ENCODE peak calls at places on chromosomes 1 and 21, in six cellular contexts. T, C, Q, I, S and Y are unnamed samples.
A peak's percentile ranks its signal among the peaks of the same experiment; 100 is the strongest.

GRCh38 chr1:14593279-14593678 is 5.2 kb upstream of the KAZN start:
- DNase-seq in Q (no peak), C (no peak), T (no peak), S (no peak), I (no peak), Y (no peak)

GRCh38 chr1:202160377-202160940 is at the start of gene PTPN7:
- DNase-seq in Q (peak; percentile 81), I (no peak), S (peak; percentile 75), T (no peak), C (no peak), Y (no peak)

GRCh38 chr1:61993331-61993961 is 201.2 kb upstream of the L1TD1 start:
- DNase-seq in I (no peak), C (no peak), T (no peak), S (no peak), Q (no peak), Y (no peak)

GRCh38 chr21:32378956-32379355 is 13.9 kb downstream of the URB1 start:
- DNase-seq in T (no peak), I (peak; percentile 48), S (no peak), C (no peak), Q (no peak), Y (no peak)

GRCh38 chr1:162056043-162056442 is 13.4 kb upstream of the NOS1AP start:
- DNase-seq in C (peak; percentile 71), S (peak; percentile 30), Q (peak; percentile 13), T (peak; percentile 74), I (peak; percentile 83), Y (no peak)

GRCh38 chr1:151485685-151486255 is 25.4 kb upstream of the CGN start:
- DNase-seq in C (no peak), I (no peak), Q (no peak), T (no peak), S (no peak), Y (no peak)

GRCh38 chr1:202145325-202146140 is 996 bp upstream of the ARL8A start:
- DNase-seq in S (peak; percentile 33), C (no peak), Q (peak; percentile 44), I (peak; percentile 21), T (no peak), Y (no peak)

GRCh38 chr1:153470707-153471106 is 10.3 kb upstream of the S100A7 start:
- DNase-seq in C (no peak), Q (no peak), T (no peak), I (no peak), S (no peak), Y (peak; percentile 37)

GRCh38 chr1:97332716-97333115 is 588.1 kb downstream of the DPYD start:
- DNase-seq in Q (no peak), I (peak; percentile 30), T (no peak), S (no peak), C (no peak), Y (no peak)

GRCh38 chr1:52190500-52191252 is 48.8 kb downstream of the ZFYVE9 start:
- DNase-seq in I (no peak), S (no peak), T (no peak), Q (no peak), C (no peak), Y (no peak)

GRCh38 chr1:225822655-225823403 is 12.9 kb downstream of the EPHX1 start:
- DNase-seq in S (no peak), Q (no peak), T (no peak), C (no peak), I (no peak), Y (no peak)

GRCh38 chr1:61960999-61961398 is 218.7 kb downstream of the PATJ start:
- DNase-seq in I (no peak), Q (no peak), C (no peak), S (no peak), T (no peak), Y (no peak)

GRCh38 chr21:34639882-34640788 is 25.2 kb upstream of the RCAN1 start:
- DNase-seq in I (no peak), T (no peak), C (no peak), Q (peak; percentile 59), S (peak; percentile 11), Y (peak; percentile 52)

GRCh38 chr1:158002022-158002629 is 8.7 kb downstream of the KIRREL1 start:
- DNase-seq in T (no peak), Q (no peak), C (no peak), I (peak; percentile 48), S (no peak), Y (no peak)

GRCh38 chr1:53591924-53592323 is 132.7 kb downstream of the DMRTB1 start:
- DNase-seq in C (no peak), I (no peak), S (no peak), Q (no peak), T (no peak), Y (no peak)

GRCh38 chr21:40129809-40130208 is 262.6 kb downstream of the PCP4 start:
- DNase-seq in I (no peak), S (no peak), C (no peak), T (no peak), Q (no peak), Y (no peak)